ENCODE peak calls at places on chromosome 15, in five cellular contexts. H is kidney glomerular epithelial cell; E is NCI-H460; M is stimulated activated CD8-positive, alpha-beta memory T cell treated with anti-CD3 and anti-CD28 coated beads, Interleukin-7, amount 100 ng/mL, for 1 hour; L is mucosa of gallbladder. R is an unnamed sample.

GRCh38 chr15:52652984-52653383 is 26.2 kb downstream of the ATOSA start:
- DNase-seq in H (peak; percentile 75), L (no peak), M (no peak), E (peak; percentile 6), R (no peak)

GRCh38 chr15:85541744-85542143 is 161.3 kb downstream of the AKAP13 start:
- DNase-seq in L (no peak), M (no peak), H (peak; percentile 18), E (no peak), R (no peak)

GRCh38 chr15:67825880-67826716 is 789 bp downstream of the SKOR1 start:
- DNase-seq in M (no peak), H (no peak), L (no peak), E (no peak), R (no peak)

GRCh38 chr15:60237411-60237810 is 160.4 kb downstream of the ANXA2 start:
- DNase-seq in M (no peak), L (no peak), H (no peak), E (no peak), R (no peak)

GRCh38 chr15:90659481-90659880 is 57.7 kb upstream of the BLM start:
- DNase-seq in H (no peak), M (no peak), L (no peak), E (no peak), R (no peak)

GRCh38 chr15:28086175-28086703 is 12.9 kb downstream of the OCA2 start:
- DNase-seq in H (peak; percentile 56), E (peak; percentile 68), L (peak; percentile 53), M (no peak), R (no peak)

GRCh38 chr15:91407237-91407889 is 307.3 kb downstream of the SV2B start:
- DNase-seq in M (no peak), H (peak; percentile 16), L (peak; percentile 47), E (no peak), R (peak; percentile 38)

GRCh38 chr15:79431636-79432344 is at the start of gene MINAR1:
- DNase-seq in H (no peak), E (no peak), L (no peak), M (no peak), R (no peak)

GRCh38 chr15:51368751-51369450 is 27.4 kb downstream of the GLDN start:
- DNase-seq in M (no peak), H (no peak), L (no peak), E (no peak), R (no peak)

GRCh38 chr15:48177383-48177874 is 666 bp downstream of the MYEF2 start:
- DNase-seq in M (no peak), L (no peak), H (peak; percentile 76), E (peak; percentile 21), R (peak; percentile 18)

GRCh38 chr15:63013052-63013808 is 29.3 kb upstream of the TPM1 start:
- DNase-seq in M (no peak), H (peak; percentile 45), L (no peak), E (peak; percentile 29), R (peak; percentile 43)

GRCh38 chr15:100663550-100664335 is 61.4 kb downstream of the ASB7 start:
- DNase-seq in H (no peak), M (no peak), E (no peak), L (no peak), R (no peak)

R was measured in epithelial cell of proximal tubule.